ENCODE peak calls at places on chromosome 5, in five cellular contexts. One of them, this sample, is unnamed.

GRCh38 chr5:139872052-139872766 is 76.6 kb downstream of the PSD2 start:
- DNase-seq in GM12864: no peak
- DNase-seq in SHP77: no peak
- DNase-seq in putamen: no peak
- DNase-seq in A172: no peak
- DNase-seq in this sample: no peak

GRCh38 chr5:157217289-157218024 is 36.8 kb downstream of the ITK start:
- DNase-seq in GM12864: no peak
- DNase-seq in SHP77: no peak
- DNase-seq in putamen: peak
- DNase-seq in A172: peak
- DNase-seq in this sample: peak

GRCh38 chr5:1734271-1734907 is 65.2 kb downstream of the MRPL36 start:
- DNase-seq in GM12864: no peak
- DNase-seq in SHP77: no peak
- DNase-seq in putamen: no peak
- DNase-seq in A172: no peak
- DNase-seq in this sample: peak

GRCh38 chr5:10902145-10902544 is 141.1 kb upstream of the DAP start:
- DNase-seq in GM12864: no peak
- DNase-seq in SHP77: no peak
- DNase-seq in putamen: no peak
- DNase-seq in A172: peak
- DNase-seq in this sample: peak

GRCh38 chr5:109697339-109697738 is 7.6 kb downstream of the MAN2A1 start:
- DNase-seq in GM12864: no peak
- DNase-seq in SHP77: no peak
- DNase-seq in putamen: no peak
- DNase-seq in A172: no peak
- DNase-seq in this sample: no peak

GRCh38 chr5:72799721-72800120 is 16.7 kb upstream of the TNPO1 start:
- DNase-seq in GM12864: no peak
- DNase-seq in SHP77: no peak
- DNase-seq in putamen: no peak
- DNase-seq in A172: no peak
- DNase-seq in this sample: no peak

GRCh38 chr5:138662599-138662998 is 87.4 kb upstream of the HSPA9 start:
- DNase-seq in GM12864: no peak
- DNase-seq in SHP77: no peak
- DNase-seq in putamen: no peak
- DNase-seq in A172: peak
- DNase-seq in this sample: no peak

GRCh38 chr5:157369507-157369906 is 90.5 kb upstream of the NIPAL4 start:
- DNase-seq in GM12864: no peak
- DNase-seq in SHP77: no peak
- DNase-seq in putamen: no peak
- DNase-seq in A172: no peak
- DNase-seq in this sample: no peak

GRCh38 chr5:66164044-66164790 is 20.1 kb downstream of the SREK1 start:
- DNase-seq in GM12864: no peak
- DNase-seq in SHP77: no peak
- DNase-seq in putamen: no peak
- DNase-seq in A172: no peak
- DNase-seq in this sample: no peak

GRCh38 chr5:142472306-142472951 is 147.6 kb upstream of the SPRY4 start:
- DNase-seq in GM12864: no peak
- DNase-seq in SHP77: no peak
- DNase-seq in putamen: no peak
- DNase-seq in A172: peak
- DNase-seq in this sample: peak

GRCh38 chr5:158147227-158147626 is 288.3 kb upstream of the CLINT1 start:
- DNase-seq in GM12864: no peak
- DNase-seq in SHP77: no peak
- DNase-seq in putamen: no peak
- DNase-seq in A172: no peak
- DNase-seq in this sample: no peak

GRCh38 chr5:14528926-14529325 is 52.7 kb upstream of the OTULINL start:
- DNase-seq in GM12864: no peak
- DNase-seq in SHP77: no peak
- DNase-seq in putamen: no peak
- DNase-seq in A172: no peak
- DNase-seq in this sample: no peak

GRCh38 chr5:148443998-148444397 is 60.2 kb downstream of the FBXO38 start:
- DNase-seq in GM12864: peak
- DNase-seq in SHP77: peak
- DNase-seq in putamen: peak
- DNase-seq in A172: peak
- DNase-seq in this sample: peak

GRCh38 chr5:53366245-53366644 is 114.2 kb upstream of the FST start:
- DNase-seq in GM12864: no peak
- DNase-seq in SHP77: no peak
- DNase-seq in putamen: no peak
- DNase-seq in A172: no peak
- DNase-seq in this sample: no peak

GRCh38 chr5:65172486-65173129 is 309.1 kb downstream of the ADAMTS6 start:
- DNase-seq in GM12864: peak
- DNase-seq in SHP77: no peak
- DNase-seq in putamen: no peak
- DNase-seq in A172: no peak
- DNase-seq in this sample: peak

GRCh38 chr5:66661149-66661548 is 65.0 kb downstream of the MAST4 start:
- DNase-seq in GM12864: no peak
- DNase-seq in SHP77: peak
- DNase-seq in putamen: peak
- DNase-seq in A172: no peak
- DNase-seq in this sample: no peak

GRCh38 chr5:139565411-139566305 is 4.5 kb downstream of the UBE2D2 start:
- DNase-seq in GM12864: peak
- DNase-seq in SHP77: no peak
- DNase-seq in putamen: peak
- DNase-seq in A172: no peak
- DNase-seq in this sample: no peak

GRCh38 chr5:154583545-154584168 is 105.6 kb upstream of the HAND1 start:
- DNase-seq in GM12864: no peak
- DNase-seq in SHP77: no peak
- DNase-seq in putamen: no peak
- DNase-seq in A172: peak
- DNase-seq in this sample: peak

GRCh38 chr5:147175516-147176097 is 59.2 kb upstream of the STK32A start:
- DNase-seq in GM12864: no peak
- DNase-seq in SHP77: no peak
- DNase-seq in putamen: no peak
- DNase-seq in A172: no peak
- DNase-seq in this sample: peak

GRCh38 chr5:126594676-126595485 is at the start of gene ALDH7A1:
- DNase-seq in GM12864: peak
- DNase-seq in SHP77: peak
- DNase-seq in putamen: peak
- DNase-seq in A172: peak
- DNase-seq in this sample: peak

GRCh38 chr5:38831909-38832308 is 13.9 kb upstream of the OSMR start:
- DNase-seq in GM12864: no peak
- DNase-seq in SHP77: no peak
- DNase-seq in putamen: no peak
- DNase-seq in A172: peak
- DNase-seq in this sample: no peak

GRCh38 chr5:38809388-38810359 is 36.1 kb upstream of the OSMR start:
- DNase-seq in GM12864: peak
- DNase-seq in SHP77: peak
- DNase-seq in putamen: peak
- DNase-seq in A172: peak
- DNase-seq in this sample: peak

GRCh38 chr5:40071870-40072269 is 607.8 kb upstream of the PTGER4 start:
- DNase-seq in GM12864: no peak
- DNase-seq in SHP77: no peak
- DNase-seq in putamen: no peak
- DNase-seq in A172: no peak
- DNase-seq in this sample: no peak

GRCh38 chr5:766666-767431 is 17.7 kb downstream of the ZDHHC11B start:
- DNase-seq in GM12864: no peak
- DNase-seq in SHP77: no peak
- DNase-seq in putamen: no peak
- DNase-seq in A172: no peak
- DNase-seq in this sample: no peak

GRCh38 chr5:35938518-35939227 is at the start of gene CAPSL:
- DNase-seq in GM12864: no peak
- DNase-seq in SHP77: no peak
- DNase-seq in putamen: peak
- DNase-seq in A172: peak
- DNase-seq in this sample: no peak

GRCh38 chr5:148970228-148970627 is 92.6 kb downstream of the SH3TC2 start:
- DNase-seq in GM12864: no peak
- DNase-seq in SHP77: no peak
- DNase-seq in putamen: no peak
- DNase-seq in A172: no peak
- DNase-seq in this sample: peak

GRCh38 chr5:446864-447263 is 3.9 kb downstream of the EXOC3 start:
- DNase-seq in GM12864: no peak
- DNase-seq in SHP77: peak
- DNase-seq in putamen: no peak
- DNase-seq in A172: peak
- DNase-seq in this sample: no peak

GRCh38 chr5:97915101-97915500 is 732.1 kb upstream of the RIOK2 start:
- DNase-seq in GM12864: no peak
- DNase-seq in SHP77: no peak
- DNase-seq in putamen: no peak
- DNase-seq in A172: no peak
- DNase-seq in this sample: no peak

GRCh38 chr5:220008-220407 is 1.9 kb downstream of the SDHA start:
- DNase-seq in GM12864: peak
- DNase-seq in SHP77: no peak
- DNase-seq in putamen: no peak
- DNase-seq in A172: no peak
- DNase-seq in this sample: no peak

GRCh38 chr5:71653119-71653518 is 66.0 kb upstream of the CARTPT start:
- DNase-seq in GM12864: no peak
- DNase-seq in SHP77: no peak
- DNase-seq in putamen: no peak
- DNase-seq in A172: peak
- DNase-seq in this sample: peak

GRCh38 chr5:366541-367357 is 45.2 kb downstream of the AHRR start:
- DNase-seq in GM12864: no peak
- DNase-seq in SHP77: no peak
- DNase-seq in putamen: no peak
- DNase-seq in A172: no peak
- DNase-seq in this sample: no peak

GRCh38 chr5:155665371-155665770 is 651.8 kb downstream of the KIF4B start:
- DNase-seq in GM12864: no peak
- DNase-seq in SHP77: no peak
- DNase-seq in putamen: no peak
- DNase-seq in A172: no peak
- DNase-seq in this sample: no peak

GRCh38 chr5:76104027-76104426 is 20.8 kb downstream of the SV2C start:
- DNase-seq in GM12864: no peak
- DNase-seq in SHP77: no peak
- DNase-seq in putamen: no peak
- DNase-seq in A172: peak
- DNase-seq in this sample: peak

GRCh38 chr5:160507181-160507811 is 85.6 kb downstream of the PTTG1 start:
- DNase-seq in GM12864: no peak
- DNase-seq in SHP77: no peak
- DNase-seq in putamen: peak
- DNase-seq in A172: peak
- DNase-seq in this sample: peak

GRCh38 chr5:2375291-2375690 is 376.2 kb downstream of the IRX2 start:
- DNase-seq in GM12864: no peak
- DNase-seq in SHP77: no peak
- DNase-seq in putamen: no peak
- DNase-seq in A172: no peak
- DNase-seq in this sample: no peak

GRCh38 chr5:5978501-5979361 is 399.6 kb downstream of the MED10 start:
- DNase-seq in GM12864: no peak
- DNase-seq in SHP77: no peak
- DNase-seq in putamen: no peak
- DNase-seq in A172: no peak
- DNase-seq in this sample: no peak

GRCh38 chr5:172773481-172774469 is 2.8 kb upstream of the DUSP1 start:
- DNase-seq in GM12864: no peak
- DNase-seq in SHP77: no peak
- DNase-seq in putamen: no peak
- DNase-seq in A172: peak
- DNase-seq in this sample: no peak

GRCh38 chr5:157528036-157528632 is 47.4 kb downstream of the ADAM19 start:
- DNase-seq in GM12864: no peak
- DNase-seq in SHP77: no peak
- DNase-seq in putamen: no peak
- DNase-seq in A172: no peak
- DNase-seq in this sample: no peak

GRCh38 chr5:136374003-136374402 is 8.7 kb upstream of the TRPC7 start:
- DNase-seq in GM12864: no peak
- DNase-seq in SHP77: peak
- DNase-seq in putamen: no peak
- DNase-seq in A172: peak
- DNase-seq in this sample: peak